ENCODE peak calls at places on chromosomes 2 and 18, in seven cellular contexts. A is endothelial cell of umbilical vein; T is stimulated activated CD4-positive, alpha-beta T cell treated with anti-CD3 and anti-CD28 coated beads, Interleukin-12 subunit alpha, Interleukin-12 subunit beta, amount 100 ng/mL, for 4 hours; S is Panc1; Q is fibroblast of villous mesenchyme; E is HS-27A; Z is ACHN. Y is an unnamed sample.

GRCh38 chr2:211035548-211036185 is 479.3 kb downstream of the CPS1 start:
- DNase-seq in A (peak; percentile 53), T (no peak), S (no peak), Q (no peak), E (peak; percentile 3), Z (peak; percentile 55), Y (no peak)

GRCh38 chr2:218733615-218734021 is 23.0 kb downstream of the TTLL4 start:
- DNase-seq in A (no peak), T (no peak), S (no peak), Q (peak; percentile 81), E (no peak), Z (peak; percentile 19), Y (no peak)

GRCh38 chr18:56252456-56252855 is 385.9 kb downstream of the TXNL1 start:
- DNase-seq in A (no peak), T (no peak), S (no peak), Q (no peak), E (no peak), Z (no peak), Y (no peak)

GRCh38 chr2:9074930-9075329 is 71.4 kb upstream of the MBOAT2 start:
- DNase-seq in A (no peak), T (no peak), S (no peak), Q (no peak), E (no peak), Z (no peak), Y (no peak)

GRCh38 chr2:241339839-241340471 is 16.1 kb upstream of the FARP2 start:
- DNase-seq in A (no peak), T (no peak), S (no peak), Q (no peak), E (no peak), Z (no peak), Y (no peak)

GRCh38 chr2:157751462-157752058 is 122.9 kb upstream of the ACVR1C start:
- DNase-seq in A (no peak), T (peak; percentile 15), S (no peak), Q (peak; percentile 17), E (no peak), Z (no peak), Y (peak; percentile 47)

GRCh38 chr2:234437642-234438321 is 59.1 kb downstream of the ARL4C start:
- DNase-seq in A (no peak), T (no peak), S (no peak), Q (no peak), E (no peak), Z (no peak), Y (no peak)

GRCh38 chr2:98907966-98908905 is 27.8 kb downstream of the CRACDL start:
- DNase-seq in A (no peak), T (no peak), S (no peak), Q (no peak), E (no peak), Z (no peak), Y (no peak)

GRCh38 chr18:45657357-45658335 is 42.4 kb downstream of the SLC14A2 start:
- DNase-seq in A (no peak), T (no peak), S (no peak), Q (no peak), E (no peak), Z (no peak), Y (no peak)

GRCh38 chr18:48918660-48919415 is 31.9 kb downstream of the SMAD7 start:
- DNase-seq in A (no peak), T (no peak), S (no peak), Q (no peak), E (no peak), Z (no peak), Y (no peak)

GRCh38 chr2:29718326-29718725 is 203.1 kb downstream of the ALK start:
- DNase-seq in A (no peak), T (no peak), S (no peak), Q (no peak), E (no peak), Z (no peak), Y (no peak)

GRCh38 chr2:73080321-73081131 is 9.0 kb upstream of the SFXN5 start:
- DNase-seq in A (no peak), T (no peak), S (no peak), Q (no peak), E (no peak), Z (no peak), Y (no peak)

GRCh38 chr2:136131961-136132839 is 14.3 kb upstream of the CXCR4 start:
- DNase-seq in A (no peak), T (no peak), S (no peak), Q (no peak), E (no peak), Z (no peak), Y (peak; percentile 62)

GRCh38 chr2:128530025-128530573 is 211.4 kb upstream of the HS6ST1 start:
- DNase-seq in A (no peak), T (no peak), S (no peak), Q (no peak), E (no peak), Z (no peak), Y (no peak)

GRCh38 chr18:22346342-22346967 is 71.3 kb downstream of the CTAGE1 start:
- DNase-seq in A (peak; percentile 93), T (no peak), S (no peak), Q (peak; percentile 58), E (no peak), Z (no peak), Y (no peak)

GRCh38 chr2:85213893-85214512 is 80.8 kb downstream of the TCF7L1 start:
- DNase-seq in A (no peak), T (no peak), S (no peak), Q (no peak), E (no peak), Z (no peak), Y (no peak)

GRCh38 chr2:190718652-190719526 is 70.0 kb downstream of the NAB1 start:
- DNase-seq in A (peak; percentile 85), T (peak; percentile 51), S (peak; percentile 15), Q (peak; percentile 61), E (peak; percentile 17), Z (peak; percentile 88), Y (peak; percentile 75)

GRCh38 chr2:130824492-130825061 is 12.1 kb upstream of the ARHGEF4 start:
- DNase-seq in A (peak; percentile 74), T (peak; percentile 56), S (no peak), Q (peak; percentile 81), E (no peak), Z (peak; percentile 85), Y (peak; percentile 64)

GRCh38 chr2:20676353-20677215 is 9.6 kb downstream of the GDF7 start:
- DNase-seq in A (no peak), T (no peak), S (no peak), Q (peak; percentile 49), E (no peak), Z (no peak), Y (no peak)

GRCh38 chr2:232458661-232459418 is 2.9 kb downstream of the ALPI start:
- DNase-seq in A (no peak), T (no peak), S (no peak), Q (no peak), E (no peak), Z (no peak), Y (peak; percentile 9)

GRCh38 chr2:8976419-8976818 is 27.1 kb downstream of the MBOAT2 start:
- DNase-seq in A (peak; percentile 10), T (no peak), S (no peak), Q (peak; percentile 34), E (no peak), Z (no peak), Y (no peak)

GRCh38 chr2:163774862-163775261 is 39.1 kb upstream of the FIGN start:
- DNase-seq in A (peak; percentile 51), T (no peak), S (no peak), Q (peak; percentile 42), E (peak; percentile 35), Z (peak; percentile 87), Y (no peak)

GRCh38 chr2:57698935-57699449 is 347.6 kb upstream of the VRK2 start:
- DNase-seq in A (no peak), T (no peak), S (no peak), Q (no peak), E (no peak), Z (no peak), Y (no peak)

GRCh38 chr2:16382451-16382850 is 283.2 kb downstream of the CYRIA start:
- DNase-seq in A (no peak), T (no peak), S (no peak), Q (no peak), E (no peak), Z (no peak), Y (no peak)

GRCh38 chr2:212392048-212392447 is 146.6 kb downstream of the ERBB4 start:
- DNase-seq in A (no peak), T (no peak), S (no peak), Q (no peak), E (no peak), Z (no peak), Y (no peak)

GRCh38 chr2:74712223-74713053 is 58.4 kb downstream of the SEMA4F start:
- DNase-seq in A (no peak), T (no peak), S (no peak), Q (no peak), E (no peak), Z (no peak), Y (no peak)

Y was measured in activated T-cell treated with anti-CD3 and anti-CD28 coated beads, Interleukin-2, amount 50 U/mL, for 24 hours.